ENCODE peak calls at places on chromosome 9, in five cellular contexts. O is gastrocnemius medialis, Z is putamen, Y is GM23338, M is left cardiac atrium. V is an unnamed sample.

GRCh38 chr9:38362912-38363588 is 29.5 kb upstream of the ALDH1B1 start:
- DNase-seq in O (no peak), Z (peak), Y (peak), M (peak), V (peak)

GRCh38 chr9:137650779-137651178 is 32.0 kb downstream of the EHMT1 start:
- DNase-seq in O (no peak), Z (no peak), Y (no peak), M (no peak), V (no peak)

GRCh38 chr9:7976167-7976755 is 176.7 kb upstream of the DMAC1 start:
- DNase-seq in O (no peak), Z (no peak), Y (no peak), M (no peak), V (peak)

GRCh38 chr9:129001504-129002325 is 26.4 kb downstream of the SH3GLB2 start:
- DNase-seq in O (no peak), Z (no peak), Y (no peak), M (no peak), V (no peak)

GRCh38 chr9:75448281-75448680 is 360.0 kb downstream of the OSTF1 start:
- DNase-seq in O (no peak), Z (no peak), Y (no peak), M (no peak), V (no peak)

GRCh38 chr9:26954050-26954508 is 2.1 kb upstream of the IFT74 start:
- DNase-seq in O (no peak), Z (no peak), Y (no peak), M (no peak), V (no peak)

GRCh38 chr9:20702565-20702964 is 18.5 kb downstream of the FOCAD start:
- DNase-seq in O (no peak), Z (no peak), Y (no peak), M (no peak), V (no peak)

GRCh38 chr9:6973762-6974161 is 216.0 kb downstream of the KDM4C start:
- DNase-seq in O (no peak), Z (no peak), Y (no peak), M (no peak), V (no peak)

GRCh38 chr9:136197372-136197875 is 7.5 kb downstream of the LHX3 start:
- DNase-seq in O (no peak), Z (no peak), Y (peak), M (no peak), V (no peak)

GRCh38 chr9:137598943-137599342 is 6.5 kb upstream of the ARRDC1 start:
- DNase-seq in O (no peak), Z (no peak), Y (no peak), M (no peak), V (no peak)

GRCh38 chr9:123399803-123400378 is 43.9 kb downstream of the CRB2 start:
- DNase-seq in O (no peak), Z (no peak), Y (peak), M (no peak), V (no peak)

GRCh38 chr9:91376239-91376638 is 14.5 kb upstream of the AUH start:
- DNase-seq in O (no peak), Z (no peak), Y (no peak), M (no peak), V (no peak)

GRCh38 chr9:130327070-130327780 is 61.7 kb downstream of the HMCN2 start:
- DNase-seq in O (no peak), Z (no peak), Y (peak), M (no peak), V (no peak)

GRCh38 chr9:111096051-111096450 is 57.8 kb upstream of the LPAR1 start:
- DNase-seq in O (no peak), Z (no peak), Y (peak), M (no peak), V (no peak)

GRCh38 chr9:114911167-114911821 is 19.1 kb downstream of the TNFSF8 start:
- DNase-seq in O (no peak), Z (peak), Y (peak), M (no peak), V (no peak)

GRCh38 chr9:89436963-89437625 is 60.8 kb downstream of the SEMA4D start:
- DNase-seq in O (no peak), Z (no peak), Y (no peak), M (no peak), V (no peak)

GRCh38 chr9:2053883-2054845 is 39.0 kb downstream of the SMARCA2 start:
- DNase-seq in O (peak), Z (peak), Y (no peak), M (peak), V (peak)

GRCh38 chr9:91943876-91944470 is 6.1 kb downstream of the ROR2 start:
- DNase-seq in O (no peak), Z (no peak), Y (no peak), M (no peak), V (no peak)

GRCh38 chr9:126057461-126057860 is 269.2 kb upstream of the MVB12B start:
- DNase-seq in O (no peak), Z (no peak), Y (no peak), M (no peak), V (no peak)

GRCh38 chr9:89356782-89357181 is 38.5 kb downstream of the SECISBP2 start:
- DNase-seq in O (no peak), Z (no peak), Y (no peak), M (no peak), V (no peak)

GRCh38 chr9:1129382-1129781 is 79.2 kb downstream of the DMRT2 start:
- DNase-seq in O (no peak), Z (no peak), Y (peak), M (no peak), V (no peak)

GRCh38 chr9:127778280-127779135 is at the start of gene SH2D3C:
- DNase-seq in O (no peak), Z (no peak), Y (no peak), M (no peak), V (peak)

GRCh38 chr9:27086818-27087680 is 22.0 kb upstream of the TEK start:
- DNase-seq in O (no peak), Z (no peak), Y (no peak), M (no peak), V (no peak)

GRCh38 chr9:14846871-14847311 is 63.3 kb downstream of the FREM1 start:
- DNase-seq in O (no peak), Z (no peak), Y (peak), M (peak), V (peak)

GRCh38 chr9:35822926-35823325 is 5.6 kb downstream of the FAM221B start:
- DNase-seq in O (no peak), Z (no peak), Y (no peak), M (no peak), V (no peak)

GRCh38 chr9:123326662-123327093 is 29.3 kb upstream of the CRB2 start:
- DNase-seq in O (no peak), Z (no peak), Y (peak), M (no peak), V (peak)

GRCh38 chr9:33469891-33470290 is 3.8 kb downstream of the NOL6 start:
- DNase-seq in O (no peak), Z (no peak), Y (no peak), M (no peak), V (no peak)

GRCh38 chr9:109013678-109014145 is 413 bp upstream of the CTNNAL1 start:
- DNase-seq in O (no peak), Z (no peak), Y (no peak), M (no peak), V (no peak)

GRCh38 chr9:107049046-107049824 is 186.3 kb downstream of the ZNF462 start:
- DNase-seq in O (no peak), Z (peak), Y (peak), M (no peak), V (no peak)

GRCh38 chr9:94922098-94922607 is 195.7 kb downstream of the AOPEP start:
- DNase-seq in O (no peak), Z (no peak), Y (no peak), M (peak), V (no peak)

GRCh38 chr9:119153402-119153801 is 215.8 kb downstream of the BRINP1 start:
- DNase-seq in O (no peak), Z (peak), Y (no peak), M (no peak), V (no peak)

GRCh38 chr9:81874926-81875325 is 53.3 kb upstream of the SPATA31D4 start:
- DNase-seq in O (no peak), Z (no peak), Y (no peak), M (no peak), V (no peak)

GRCh38 chr9:79023134-79023577 is 548.6 kb upstream of the TLE4 start:
- DNase-seq in O (no peak), Z (no peak), Y (no peak), M (no peak), V (no peak)

GRCh38 chr9:134641173-134641985 is at the start of gene COL5A1:
- DNase-seq in O (peak), Z (peak), Y (peak), M (peak), V (no peak)